ENCODE peak calls at places on chromosomes 3 and 15, in six cellular contexts. I is suprapubic skin, H is AG04449, C is astrocyte of the spinal cord, Y is progenitor cell of endocrine pancreas, W is choroid plexus epithelial cell. A is an unnamed sample.

GRCh38 chr3:31755911-31756658 is 223.4 kb downstream of the STT3B start:
- DNase-seq in I (no peak), H (no peak), C (no peak), Y (no peak), W (no peak), A (no peak)

GRCh38 chr3:41265823-41266273 is 66.5 kb downstream of the CTNNB1 start:
- DNase-seq in I (no peak), H (peak), C (peak), Y (no peak), W (peak), A (no peak)

GRCh38 chr15:39919740-39920509 is at the start of gene GPR176:
- DNase-seq in I (peak), H (no peak), C (peak), Y (peak), W (peak), A (peak)

GRCh38 chr3:163328680-163329079 is 1749.6 kb downstream of the SI start:
- DNase-seq in I (no peak), H (no peak), C (no peak), Y (no peak), W (no peak), A (no peak)

GRCh38 chr3:118554148-118554819 is 480.4 kb downstream of the IGSF11 start:
- DNase-seq in I (no peak), H (no peak), C (no peak), Y (no peak), W (no peak), A (no peak)

GRCh38 chr15:86044981-86045380 is 34.7 kb upstream of the AGBL1 start:
- DNase-seq in I (no peak), H (no peak), C (no peak), Y (no peak), W (no peak), A (no peak)

GRCh38 chr15:89648106-89649012 is 6.9 kb downstream of the KIF7 start:
- DNase-seq in I (peak), H (no peak), C (no peak), Y (no peak), W (no peak), A (no peak)

GRCh38 chr3:141067559-141067958 is 16.4 kb downstream of the SPSB4 start:
- DNase-seq in I (peak), H (no peak), C (no peak), Y (no peak), W (no peak), A (no peak)

GRCh38 chr3:151282921-151283320 is 4.6 kb upstream of the P2RY14 start:
- DNase-seq in I (no peak), H (no peak), C (peak), Y (no peak), W (peak), A (no peak)

GRCh38 chr15:51536965-51537574 is 85.5 kb downstream of the DMXL2 start:
- DNase-seq in I (no peak), H (peak), C (peak), Y (no peak), W (peak), A (no peak)

GRCh38 chr3:140552403-140552802 is 125.5 kb upstream of the TRIM42 start:
- DNase-seq in I (no peak), H (no peak), C (no peak), Y (no peak), W (no peak), A (no peak)

GRCh38 chr15:66921319-66921718 is 144.1 kb upstream of the SMAD3 start:
- DNase-seq in I (no peak), H (no peak), C (no peak), Y (no peak), W (no peak), A (no peak)

GRCh38 chr3:128572644-128573105 is 77.9 kb downstream of the RPN1 start:
- DNase-seq in I (no peak), H (no peak), C (no peak), Y (no peak), W (no peak), A (no peak)

GRCh38 chr15:55632434-55632833 is 44.3 kb upstream of the PYGO1 start:
- DNase-seq in I (no peak), H (no peak), C (no peak), Y (no peak), W (no peak), A (no peak)

GRCh38 chr15:99442268-99442897 is 123.4 kb upstream of the MEF2A start:
- DNase-seq in I (no peak), H (peak), C (peak), Y (no peak), W (peak), A (no peak)

GRCh38 chr3:126442849-126443229 is 32.9 kb downstream of the ZXDC start:
- DNase-seq in I (no peak), H (no peak), C (no peak), Y (no peak), W (no peak), A (no peak)

GRCh38 chr15:74901612-74902063 is 5.0 kb downstream of the FAM219B start:
- DNase-seq in I (no peak), H (no peak), C (peak), Y (peak), W (peak), A (peak)

GRCh38 chr3:186880392-186880791 is 37.9 kb downstream of the ADIPOQ start:
- DNase-seq in I (no peak), H (no peak), C (no peak), Y (no peak), W (no peak), A (no peak)

GRCh38 chr3:121651684-121652083 is 9.0 kb downstream of the HCLS1 start:
- DNase-seq in I (no peak), H (no peak), C (peak), Y (no peak), W (peak), A (no peak)

GRCh38 chr3:172651936-172652595 is 58.8 kb downstream of the NCEH1 start:
- DNase-seq in I (no peak), H (no peak), C (no peak), Y (no peak), W (no peak), A (no peak)

GRCh38 chr15:58921267-58921666 is 12.2 kb downstream of the SLTM start:
- DNase-seq in I (no peak), H (no peak), C (no peak), Y (no peak), W (no peak), A (no peak)

GRCh38 chr15:88932271-88932874 is 19.2 kb upstream of the MFGE8 start:
- DNase-seq in I (no peak), H (no peak), C (no peak), Y (no peak), W (no peak), A (no peak)

GRCh38 chr3:74465652-74466415 is 148.6 kb downstream of the CNTN3 start:
- DNase-seq in I (no peak), H (peak), C (no peak), Y (no peak), W (peak), A (peak)

GRCh38 chr15:87394676-87395075 is 861.9 kb downstream of the NTRK3 start:
- DNase-seq in I (no peak), H (no peak), C (no peak), Y (no peak), W (no peak), A (no peak)

GRCh38 chr3:161349529-161350278 is 21.6 kb downstream of the SPTSSB start:
- DNase-seq in I (no peak), H (peak), C (peak), Y (no peak), W (peak), A (no peak)

GRCh38 chr3:195556390-195556789 is 13.3 kb upstream of the PPP1R2 start:
- DNase-seq in I (no peak), H (no peak), C (no peak), Y (no peak), W (peak), A (no peak)

GRCh38 chr3:139607981-139608380 is 68.4 kb upstream of the RBP1 start:
- DNase-seq in I (no peak), H (no peak), C (no peak), Y (no peak), W (no peak), A (no peak)

GRCh38 chr3:120652896-120653545 is 29.0 kb downstream of the HGD start:
- DNase-seq in I (no peak), H (no peak), C (no peak), Y (no peak), W (no peak), A (no peak)

GRCh38 chr3:197135212-197135611 is 105.6 kb upstream of the MELTF start:
- DNase-seq in I (no peak), H (no peak), C (no peak), Y (no peak), W (no peak), A (no peak)

GRCh38 chr15:98746756-98747155 is 98.4 kb downstream of the IGF1R start:
- DNase-seq in I (no peak), H (no peak), C (no peak), Y (no peak), W (no peak), A (no peak)

GRCh38 chr3:197736010-197736490 is 654 bp downstream of the RUBCN start:
- DNase-seq in I (no peak), H (no peak), C (no peak), Y (no peak), W (peak), A (peak)

GRCh38 chr3:128343287-128344045 is 123.2 kb downstream of the DNAJB8 start:
- DNase-seq in I (no peak), H (no peak), C (peak), Y (no peak), W (peak), A (no peak)

GRCh38 chr15:39908186-39908585 is 11.9 kb downstream of the GPR176 start:
- DNase-seq in I (no peak), H (peak), C (peak), Y (no peak), W (peak), A (no peak)

GRCh38 chr3:72887723-72888545 is at the start of gene GXYLT2:
- DNase-seq in I (no peak), H (no peak), C (peak), Y (peak), W (peak), A (peak)
- TF ChIP-seq CTCF in I (no peak), H (no peak), C (no peak), Y (no peak), W (no peak), A (no peak)

DNA sequence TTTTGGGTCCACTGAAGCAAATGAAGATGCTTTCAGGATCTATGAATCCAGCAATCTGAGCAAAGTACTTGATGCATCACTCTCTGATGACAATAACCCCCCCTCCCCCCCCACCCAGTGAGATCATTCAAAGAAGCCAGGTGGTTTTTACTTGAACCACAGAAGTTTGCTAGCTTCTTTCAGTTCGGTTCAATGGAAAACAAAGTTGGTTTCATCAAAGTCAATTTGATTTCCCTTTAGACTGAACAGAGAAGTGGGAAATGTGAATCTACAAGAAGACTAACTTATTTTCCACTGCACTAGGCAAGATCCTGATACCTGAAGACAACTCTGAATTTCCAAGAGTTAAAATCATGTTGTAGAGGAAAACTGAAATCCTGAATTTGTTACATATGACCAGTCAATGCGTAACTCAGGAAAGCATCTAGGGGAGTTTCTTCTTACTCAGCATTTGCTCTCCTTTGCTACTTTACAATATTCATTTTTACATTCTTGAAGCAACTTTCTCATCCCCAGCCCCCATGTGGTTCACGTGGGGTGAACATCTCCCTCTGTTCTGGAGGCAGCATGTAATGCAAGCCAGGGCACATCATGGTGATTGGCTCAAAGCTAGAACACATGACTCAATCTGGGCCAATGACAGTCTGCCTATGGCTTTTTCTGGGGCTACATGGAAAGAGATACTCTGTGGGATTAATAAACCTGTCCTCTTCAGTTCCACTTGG is 572.6 kb downstream of the FOXP1 start:
- DNase-seq in I (no peak), H (no peak), C (peak), Y (no peak), W (no peak), A (no peak)
- TF ChIP-seq CTCF in I (no peak), H (no peak), C (no peak), Y (no peak), W (no peak), A (no peak)

GRCh38 chr3:113535898-113536297 is 3.5 kb downstream of the SIDT1 start:
- DNase-seq in I (no peak), H (no peak), C (no peak), Y (no peak), W (no peak), A (no peak)
- TF ChIP-seq CTCF in I (no peak), H (no peak), C (peak), Y (peak), W (peak), A (peak)

GRCh38 chr15:101276501-101277037 is 716 bp downstream of the SELENOS start:
- DNase-seq in I (no peak), H (no peak), C (peak), Y (no peak), W (peak), A (no peak)
- TF ChIP-seq CTCF in I (no peak), H (peak), C (peak), Y (peak), W (peak), A (peak)

DNA sequence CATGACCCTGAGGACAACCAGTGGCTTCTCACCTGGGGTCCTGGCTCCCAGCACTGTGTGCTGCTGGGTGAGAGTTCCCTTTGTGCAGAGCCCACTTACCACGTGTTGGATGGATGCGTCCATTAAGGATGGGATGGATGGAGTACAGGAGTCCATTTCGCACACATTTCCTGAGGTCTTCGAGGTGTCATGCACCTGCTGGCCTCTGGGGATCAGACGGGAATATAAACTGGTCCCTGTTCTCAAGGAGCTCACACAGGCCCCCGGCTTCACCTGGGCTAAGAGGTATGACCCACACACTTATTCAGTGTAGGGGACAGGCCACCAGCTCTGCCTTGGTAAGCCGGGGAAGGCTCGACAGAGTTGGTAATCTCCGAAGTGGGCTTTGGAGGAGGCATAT is 39.5 kb downstream of the MAGEF1 start:
- DNase-seq in I (no peak), H (no peak), C (no peak), Y (no peak), W (no peak), A (no peak)
- TF ChIP-seq CTCF in I (no peak), H (no peak), C (no peak), Y (no peak), W (no peak), A (no peak)

GRCh38 chr3:142211034-142211433 is 14.4 kb downstream of the GK5 start:
- DNase-seq in I (no peak), H (no peak), C (no peak), Y (no peak), W (peak), A (no peak)
- TF ChIP-seq CTCF in I (no peak), H (no peak), C (peak), Y (peak), W (peak), A (peak)

GRCh38 chr15:70172124-70172523 is 74.4 kb upstream of the TLE3 start:
- DNase-seq in I (no peak), H (no peak), C (no peak), Y (no peak), W (no peak), A (no peak)

GRCh38 chr15:70169147-70169546 is 71.4 kb upstream of the TLE3 start:
- DNase-seq in I (no peak), H (no peak), C (no peak), Y (no peak), W (no peak), A (no peak)

GRCh38 chr15:70171224-70171886 is 73.6 kb upstream of the TLE3 start:
- DNase-seq in I (no peak), H (no peak), C (no peak), Y (no peak), W (no peak), A (no peak)

GRCh38 chr15:70170096-70170699 is 72.5 kb upstream of the TLE3 start:
- DNase-seq in I (no peak), H (no peak), C (no peak), Y (no peak), W (no peak), A (no peak)

GRCh38 chr15:70172561-70172960 is 74.8 kb upstream of the TLE3 start:
- DNase-seq in I (no peak), H (no peak), C (no peak), Y (no peak), W (no peak), A (no peak)
- TF ChIP-seq CTCF in I (no peak), H (no peak), C (no peak), Y (no peak), W (no peak), A (no peak)

A was measured in nephron progenitor cell.